ENCODE peak calls at places on chromosome 17, in eight cellular contexts. S, Z, W, F, J, E, H and U are unnamed samples.

GRCh38 chr17:28645576-28645939 is 600 bp upstream of the BLTP2 start:
- DNase-seq in H (no peak), F (no peak), S (peak), W (no peak), E (no peak), Z (no peak), J (no peak), U (peak)

GRCh38 chr17:27315796-27316465 is 22.0 kb downstream of the WSB1 start:
- DNase-seq in J (no peak), W (no peak), F (peak), E (no peak), H (no peak), S (no peak), Z (no peak), U (no peak)

GRCh38 chr17:39485555-39485954 is 24.3 kb downstream of the CDK12 start:
- DNase-seq in E (no peak), S (no peak), J (peak), W (no peak), H (no peak), F (no peak), Z (no peak), U (no peak)

GRCh38 chr17:63621229-63621683 is 961 bp upstream of the MAP3K3 start:
- DNase-seq in E (no peak), J (no peak), W (no peak), Z (no peak), H (peak), F (no peak), S (no peak), U (no peak)

GRCh38 chr17:10125761-10126553 is 72.4 kb downstream of the GAS7 start:
- DNase-seq in E (no peak), S (no peak), F (no peak), W (no peak), H (no peak), Z (no peak), J (no peak), U (no peak)

GRCh38 chr17:80944326-80944725 is 47.3 kb upstream of the CHMP6 start:
- DNase-seq in J (peak), E (no peak), W (no peak), Z (no peak), S (no peak), H (no peak), F (no peak), U (peak)

GRCh38 chr17:81026266-81027036 is 8.5 kb upstream of the BAIAP2 start:
- DNase-seq in H (no peak), J (no peak), W (no peak), E (no peak), F (no peak), Z (no peak), S (no peak), U (peak)

GRCh38 chr17:17606416-17607000 is 15.0 kb upstream of the PEMT start:
- DNase-seq in F (no peak), H (no peak), S (no peak), E (no peak), W (no peak), Z (no peak), J (no peak), U (no peak)

GRCh38 chr17:76736349-76737081 is 616 bp downstream of the SRSF2 start:
- DNase-seq in W (peak), Z (peak), J (peak), H (no peak), E (peak), F (peak), S (peak), U (peak)

GRCh38 chr17:42672038-42672437 is 4.8 kb downstream of the PLEKHH3 start:
- DNase-seq in S (no peak), F (no peak), W (no peak), Z (no peak), H (no peak), J (no peak), E (no peak), U (no peak)

GRCh38 chr17:42669705-42670198 is 7.0 kb downstream of the PLEKHH3 start:
- DNase-seq in J (no peak), Z (no peak), S (no peak), W (no peak), H (no peak), E (peak), F (no peak), U (no peak)

GRCh38 chr17:42673266-42673884 is 3.4 kb downstream of the PLEKHH3 start:
- DNase-seq in W (no peak), H (no peak), J (peak), E (no peak), F (no peak), Z (no peak), S (no peak), U (no peak)

GRCh38 chr17:42670199-42670924 is 6.4 kb downstream of the PLEKHH3 start:
- DNase-seq in E (peak), F (no peak), J (no peak), Z (no peak), S (no peak), W (no peak), H (no peak), U (no peak)

GRCh38 chr17:42670925-42671657 is 5.7 kb downstream of the PLEKHH3 start:
- DNase-seq in S (no peak), W (no peak), Z (no peak), F (no peak), E (peak), J (no peak), H (no peak), U (no peak)
- TF ChIP-seq POLR2A in S (no peak), W (no peak), Z (no peak), F (no peak), E (no peak), J (no peak), H (no peak), U (no peak)

GRCh38 chr17:79476074-79476473 is 134.8 kb downstream of the RBFOX3 start:
- DNase-seq in J (no peak), Z (no peak), E (no peak), S (no peak), H (no peak), F (no peak), W (no peak), U (no peak)
- TF ChIP-seq CTCF in J (no peak), Z (no peak), E (no peak), S (no peak), H (no peak), F (no peak), W (no peak), U (no peak)

DNA sequence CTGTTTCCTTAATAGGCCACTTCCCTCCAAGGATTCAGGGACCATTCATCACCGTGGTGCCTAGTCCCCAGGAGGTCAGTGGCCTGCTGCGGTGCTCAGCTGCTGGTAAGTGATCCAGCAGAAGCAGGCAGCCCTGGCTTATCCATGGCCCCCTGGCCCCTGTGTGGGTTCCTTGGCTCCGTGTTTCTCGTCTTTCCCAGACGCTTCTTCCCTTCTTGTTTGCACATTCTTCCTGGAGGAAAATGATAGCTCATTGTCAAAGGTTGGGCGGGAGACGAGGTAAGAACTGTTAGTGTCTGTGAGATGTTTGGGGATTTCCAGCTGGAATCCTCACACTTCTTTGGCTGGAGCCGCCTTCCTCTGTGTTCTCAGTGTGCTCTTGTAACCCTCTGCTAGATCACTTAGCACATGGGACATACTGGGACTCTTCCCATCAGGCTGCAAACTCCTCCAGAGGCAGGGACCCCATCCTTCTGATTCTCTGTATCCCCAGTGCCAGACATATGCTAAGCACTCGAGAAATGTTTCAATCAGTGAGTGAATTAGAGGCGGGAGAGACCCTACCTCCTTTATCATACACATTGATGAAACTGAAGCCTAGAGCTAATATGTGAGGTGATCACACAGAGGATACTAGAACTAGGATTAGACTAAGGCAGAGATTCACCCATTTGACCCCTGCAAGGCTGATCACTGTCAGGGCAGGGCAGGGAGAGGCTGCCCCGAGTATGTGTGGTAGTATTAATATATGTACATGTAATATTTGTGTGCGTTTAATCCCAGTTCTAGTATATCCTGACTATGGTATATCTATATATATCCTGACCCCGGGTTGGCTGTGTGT is 75.7 kb upstream of the TBX2 start:
- DNase-seq in Z (no peak), S (no peak), W (no peak), J (no peak), F (no peak), E (no peak), H (no peak), U (no peak)
- TF ChIP-seq EP300 in Z (no peak), S (no peak), W (no peak), J (no peak), F (no peak), E (no peak), H (no peak), U (no peak)

DNA sequence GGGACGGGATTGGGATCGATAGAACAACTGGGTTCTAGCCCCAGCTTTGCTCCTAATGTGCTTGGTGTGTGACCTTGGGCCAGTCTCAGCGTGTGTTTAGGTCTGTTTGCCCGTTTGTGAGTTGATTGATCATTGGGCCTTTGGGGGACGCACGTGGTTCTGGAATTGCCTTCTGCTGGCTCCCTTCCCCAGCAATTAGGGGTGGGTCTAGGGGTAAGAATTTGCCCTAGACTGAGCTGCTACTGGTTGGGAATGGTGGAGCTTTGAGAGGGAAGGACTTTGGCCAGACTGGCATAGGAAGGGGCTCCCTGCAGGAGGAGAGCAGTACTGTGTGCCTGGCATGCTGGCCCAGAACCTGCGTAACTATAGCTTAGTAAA is 1.5 kb downstream of the SPNS2 start:
- DNase-seq in J (no peak), Z (no peak), F (no peak), H (peak), E (no peak), S (no peak), W (no peak), U (no peak)
- TF ChIP-seq POLR2A in J (no peak), Z (no peak), F (no peak), H (no peak), E (no peak), S (no peak), W (no peak), U (no peak)

GRCh38 chr17:21278304-21279197 is 6.0 kb upstream of the MAP2K3 start:
- DNase-seq in F (no peak), W (peak), J (peak), H (no peak), E (no peak), Z (no peak), S (peak), U (no peak)
- TF ChIP-seq CTCF in F (no peak), W (no peak), J (peak), H (no peak), E (no peak), Z (no peak), S (peak), U (no peak)